ENCODE peak calls at places on chromosomes 4 and X, in nine cellular contexts. S, V, A, K, M, J, R, B and C are unnamed samples.
A peak's percentile ranks its signal among the peaks of the same experiment; 100 is the strongest.

GRCh38 chr4:158033416-158033863 is 139.4 kb downstream of the GASK1B start:
- DNase-seq in J (no peak), R (no peak), M (no peak), S (no peak), B (no peak), V (peak; percentile 29), A (no peak), K (peak; percentile 38), C (no peak)

GRCh38 chrX:11159149-11159548 is 48.0 kb downstream of the HCCS start:
- DNase-seq in A (no peak), K (no peak), M (no peak), R (no peak), J (no peak), B (no peak), V (no peak), S (no peak), C (no peak)

GRCh38 chr4:67721317-67721769 is 20.4 kb upstream of the UBA6 start:
- DNase-seq in R (no peak), B (no peak), M (no peak), K (no peak), J (no peak), S (no peak), A (no peak), V (no peak), C (no peak)

GRCh38 chr4:114019276-114019971 is 40.0 kb upstream of the ARSJ start:
- DNase-seq in J (no peak), A (no peak), R (no peak), V (no peak), S (no peak), K (no peak), B (no peak), M (no peak), C (no peak)

GRCh38 chr4:174222266-174222872 is 61.1 kb downstream of the FBXO8 start:
- DNase-seq in V (no peak), B (no peak), M (peak; percentile 47), R (no peak), A (peak; percentile 45), S (no peak), J (peak; percentile 67), K (peak; percentile 29), C (no peak)

GRCh38 chrX:114959729-114960128 is 57.7 kb downstream of the IL13RA2 start:
- DNase-seq in B (no peak), K (no peak), S (no peak), R (no peak), A (peak; percentile 43), V (no peak), M (peak; percentile 9), J (peak; percentile 32), C (no peak)

GRCh38 chrX:74925210-74926088 is at the start of gene NEXMIF:
- DNase-seq in S (peak; percentile 48), K (no peak), V (no peak), A (peak; percentile 70), M (peak; percentile 81), R (no peak), J (peak; percentile 69), B (no peak), C (peak; percentile 30)

GRCh38 chr4:163085085-163085484 is 81.6 kb downstream of the NAF1 start:
- DNase-seq in J (no peak), V (no peak), S (no peak), A (no peak), R (no peak), B (no peak), M (no peak), K (no peak), C (no peak)

GRCh38 chrX:44432641-44433040 is 89.2 kb upstream of the EFHC2 start:
- DNase-seq in B (no peak), A (no peak), R (no peak), J (peak; percentile 27), K (no peak), M (no peak), S (no peak), V (peak; percentile 3), C (no peak)

GRCh38 chr4:174826660-174827059 is 2.4 kb downstream of the GLRA3 start:
- DNase-seq in A (no peak), B (no peak), J (no peak), S (no peak), V (no peak), M (no peak), K (no peak), R (no peak), C (no peak)

GRCh38 chrX:16839852-16840460 is 30.2 kb downstream of the RBBP7 start:
- DNase-seq in J (no peak), K (peak; percentile 71), A (peak; percentile 17), S (no peak), M (peak; percentile 32), B (no peak), V (no peak), R (no peak), C (peak; percentile 75)
- H3K36me3 ChIP-seq in J (peaks cover 15% of the 10 kb centered on the region), K (peaks cover 18% of the 10 kb centered on the region), A (peaks cover 22% of the 10 kb centered on the region), S (no peaks in the 10 kb centered on the region), M (peaks cover 2% of the 10 kb centered on the region), B (peaks cover 10% of the 10 kb centered on the region), V (peaks cover 30% of the 10 kb centered on the region), R (peaks cover 84% of the 10 kb centered on the region), C (peaks cover 93% of the 10 kb centered on the region)

GRCh38 chr4:186650401-186651180 is 73.1 kb downstream of the FAT1 start:
- DNase-seq in K (no peak), S (no peak), J (no peak), V (no peak), R (no peak), M (no peak), B (no peak), A (no peak), C (no peak)

GRCh38 chr4:186651624-186652023 is 72.0 kb downstream of the FAT1 start:
- DNase-seq in K (peak; percentile 72), S (peak; percentile 82), J (peak; percentile 33), R (peak; percentile 59), M (peak; percentile 82), A (peak; percentile 8), B (no peak), V (peak; percentile 86), C (no peak)

GRCh38 chr4:186647821-186648220 is 75.8 kb downstream of the FAT1 start:
- DNase-seq in K (no peak), J (no peak), R (no peak), M (no peak), S (no peak), A (no peak), B (no peak), V (no peak), C (no peak)

GRCh38 chr4:186653973-186654372 is 69.7 kb downstream of the FAT1 start:
- DNase-seq in M (no peak), R (no peak), S (no peak), J (no peak), B (no peak), A (no peak), V (no peak), K (no peak), C (no peak)

DNA sequence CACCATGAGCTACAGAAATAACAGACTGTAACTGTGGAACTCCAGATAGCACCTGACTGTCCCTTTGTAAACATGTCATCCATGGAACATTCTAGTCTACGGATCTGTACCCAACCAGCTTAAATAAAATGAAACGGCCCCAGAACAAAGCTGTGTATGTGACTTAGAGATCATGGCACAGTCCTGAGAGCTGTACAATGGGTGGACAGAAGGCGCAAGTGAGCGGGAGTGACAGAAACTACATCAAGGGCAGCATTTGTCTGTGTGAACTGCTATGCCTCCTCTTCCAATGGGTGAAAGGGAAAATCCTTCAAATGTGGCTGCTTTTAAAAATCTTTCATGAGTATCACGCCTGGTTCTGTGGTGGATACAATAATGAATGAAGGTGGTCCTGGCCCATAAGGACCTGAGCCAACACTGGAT is 72.5 kb downstream of the FAT1 start:
- DNase-seq in S (no peak), J (no peak), B (no peak), A (no peak), K (no peak), R (no peak), M (peak; percentile 25), V (no peak), C (no peak)
- H3K4me3 ChIP-seq in S (peak overlapping the region; percentile 48), J (no peak overlapping the region), B (peak overlapping the region; percentile 16), A (no peak overlapping the region), K (peak overlapping the region; percentile 36), R (peak overlapping the region; percentile 60), M (peak overlapping the region; percentile 26), V (no peak overlapping the region), C (no peak overlapping the region)

GRCh38 chr4:76964769-76965168 is 15.2 kb downstream of the SEPTIN11 start:
- DNase-seq in S (no peak), A (no peak), V (no peak), B (no peak), M (no peak), R (no peak), J (no peak), K (no peak), C (no peak)
- TF ChIP-seq CTCF in S (no peak), A (no peak), V (no peak), B (no peak), M (no peak), R (no peak), J (no peak), K (no peak), C (no peak)

GRCh38 chr4:169116270-169116901 is 106.3 kb upstream of the CBR4 start:
- DNase-seq in V (no peak), R (no peak), B (no peak), K (peak; percentile 44), A (no peak), J (no peak), M (no peak), S (no peak), C (no peak)
- H3K36me3 ChIP-seq in V (peaks cover 98% of the 10 kb centered on the region), R (peaks cover 54% of the 10 kb centered on the region), B (peaks cover 55% of the 10 kb centered on the region), K (peaks cover 47% of the 10 kb centered on the region), A (no peaks in the 10 kb centered on the region), J (peaks cover 3% of the 10 kb centered on the region), M (peaks cover 10% of the 10 kb centered on the region), S (peaks cover 7% of the 10 kb centered on the region), C (peaks cover 29% of the 10 kb centered on the region)

DNA sequence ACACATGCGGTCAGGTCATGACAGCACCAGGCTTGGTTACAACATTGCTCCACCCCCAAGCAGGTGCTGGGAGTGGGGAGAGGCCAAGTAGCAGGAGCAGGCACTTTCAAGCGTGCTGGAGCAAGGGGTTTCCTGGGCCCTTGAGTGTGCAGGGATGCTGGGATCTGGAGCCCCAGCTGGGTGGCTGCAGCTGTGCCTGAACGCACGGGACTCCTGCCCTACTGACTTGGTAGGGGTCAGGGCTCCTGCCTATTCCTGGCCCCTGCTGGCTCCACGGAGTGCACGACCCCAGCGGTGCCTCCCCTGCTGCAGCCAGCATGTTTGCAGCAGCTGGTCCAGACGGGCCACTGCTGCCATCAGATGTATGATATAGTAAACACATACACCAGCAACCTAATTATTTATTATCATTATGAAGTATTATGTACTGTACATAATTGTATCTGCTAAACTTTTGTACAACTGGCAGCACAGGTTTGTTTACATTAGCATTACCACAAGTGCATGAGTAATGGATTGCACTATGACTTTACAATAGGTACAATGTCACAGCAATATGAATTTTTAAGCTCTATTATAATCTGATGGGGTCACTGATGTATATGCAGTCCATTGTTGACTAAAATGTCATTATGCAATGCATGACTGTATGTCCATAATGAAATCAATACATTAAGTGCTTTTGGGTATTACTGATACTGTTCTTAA is 620.6 kb downstream of the RAPGEF2 start:
- DNase-seq in S (no peak), B (no peak), J (no peak), R (no peak), A (no peak), V (no peak), M (no peak), K (no peak), C (no peak)
- H3K4me3 ChIP-seq in S (no peak overlapping the region), B (no peak overlapping the region), J (no peak overlapping the region), R (no peak overlapping the region), A (no peak overlapping the region), V (no peak overlapping the region), M (no peak overlapping the region), K (no peak overlapping the region), C (no peak overlapping the region)

GRCh38 chr4:137278431-137278830 is 253.9 kb downstream of the PCDH18 start:
- DNase-seq in R (no peak), M (no peak), V (no peak), S (no peak), J (no peak), K (no peak), B (no peak), A (no peak), C (no peak)

GRCh38 chr4:137283737-137284136 is 248.6 kb downstream of the PCDH18 start:
- DNase-seq in R (no peak), K (no peak), B (no peak), J (peak; percentile 48), V (no peak), A (peak; percentile 12), S (no peak), M (no peak), C (no peak)
- TF ChIP-seq CTCF in R (no peak), K (peak; percentile 39), B (no peak), J (peak; percentile 65), V (peak; percentile 10), A (peak; percentile 54), S (no peak), M (peak; percentile 49), C (peak; percentile 28)